ENCODE peak calls at places on chromosome 1, in eight cellular contexts. One of them, this sample, is unnamed.

GRCh38 chr1:27356628-27357280 is 10.0 kb downstream of the MAP3K6 start:
- DNase-seq in fibroblast of villous mesenchyme: no peak
- DNase-seq in AG09309: no peak
- DNase-seq in DND-41: no peak
- DNase-seq in fibroblast of mammary gland: no peak
- DNase-seq in breast epithelium: no peak
- DNase-seq in AG10803: no peak
- DNase-seq in epithelial cell of proximal tubule: no peak
- DNase-seq in this sample: no peak

GRCh38 chr1:216688127-216688657 is 35.0 kb downstream of the ESRRG start:
- DNase-seq in fibroblast of villous mesenchyme: no peak
- DNase-seq in AG09309: no peak
- DNase-seq in DND-41: no peak
- DNase-seq in fibroblast of mammary gland: no peak
- DNase-seq in breast epithelium: no peak
- DNase-seq in AG10803: no peak
- DNase-seq in epithelial cell of proximal tubule: no peak
- DNase-seq in this sample: no peak

GRCh38 chr1:8629241-8630091 is 188.0 kb downstream of the RERE start:
- DNase-seq in fibroblast of villous mesenchyme: peak
- DNase-seq in AG09309: no peak
- DNase-seq in DND-41: no peak
- DNase-seq in fibroblast of mammary gland: peak
- DNase-seq in breast epithelium: no peak
- DNase-seq in AG10803: peak
- DNase-seq in epithelial cell of proximal tubule: no peak
- DNase-seq in this sample: no peak

GRCh38 chr1:51325878-51326755 is 4.2 kb downstream of the TTC39A start:
- DNase-seq in fibroblast of villous mesenchyme: no peak
- DNase-seq in AG09309: no peak
- DNase-seq in DND-41: no peak
- DNase-seq in fibroblast of mammary gland: no peak
- DNase-seq in breast epithelium: no peak
- DNase-seq in AG10803: no peak
- DNase-seq in epithelial cell of proximal tubule: no peak
- DNase-seq in this sample: no peak

GRCh38 chr1:59601032-59601431 is 213.7 kb upstream of the HOOK1 start:
- DNase-seq in fibroblast of villous mesenchyme: no peak
- DNase-seq in AG09309: peak
- DNase-seq in DND-41: no peak
- DNase-seq in fibroblast of mammary gland: no peak
- DNase-seq in breast epithelium: peak
- DNase-seq in AG10803: peak
- DNase-seq in epithelial cell of proximal tubule: no peak
- DNase-seq in this sample: no peak

GRCh38 chr1:9473032-9473792 is 66.1 kb upstream of the SLC25A33 start:
- DNase-seq in fibroblast of villous mesenchyme: peak
- DNase-seq in AG09309: peak
- DNase-seq in DND-41: no peak
- DNase-seq in fibroblast of mammary gland: peak
- DNase-seq in breast epithelium: peak
- DNase-seq in AG10803: peak
- DNase-seq in epithelial cell of proximal tubule: no peak
- DNase-seq in this sample: no peak

GRCh38 chr1:211684791-211685190 is 9.4 kb upstream of the NEK2 start:
- DNase-seq in fibroblast of villous mesenchyme: peak
- DNase-seq in AG09309: peak
- DNase-seq in DND-41: no peak
- DNase-seq in fibroblast of mammary gland: peak
- DNase-seq in breast epithelium: no peak
- DNase-seq in AG10803: peak
- DNase-seq in epithelial cell of proximal tubule: no peak
- DNase-seq in this sample: no peak

GRCh38 chr1:116777831-116778830 is 23.9 kb downstream of the CD2 start:
- DNase-seq in fibroblast of villous mesenchyme: peak
- DNase-seq in AG09309: peak
- DNase-seq in DND-41: peak
- DNase-seq in fibroblast of mammary gland: peak
- DNase-seq in breast epithelium: no peak
- DNase-seq in AG10803: peak
- DNase-seq in epithelial cell of proximal tubule: no peak
- DNase-seq in this sample: no peak

GRCh38 chr1:205276334-205277065 is 45.0 kb downstream of the NUAK2 start:
- DNase-seq in fibroblast of villous mesenchyme: no peak
- DNase-seq in AG09309: no peak
- DNase-seq in DND-41: no peak
- DNase-seq in fibroblast of mammary gland: no peak
- DNase-seq in breast epithelium: peak
- DNase-seq in AG10803: no peak
- DNase-seq in epithelial cell of proximal tubule: no peak
- DNase-seq in this sample: no peak

GRCh38 chr1:205275916-205276315 is 45.6 kb downstream of the NUAK2 start:
- DNase-seq in fibroblast of villous mesenchyme: no peak
- DNase-seq in AG09309: no peak
- DNase-seq in DND-41: no peak
- DNase-seq in fibroblast of mammary gland: no peak
- DNase-seq in breast epithelium: no peak
- DNase-seq in AG10803: no peak
- DNase-seq in epithelial cell of proximal tubule: no peak
- DNase-seq in this sample: no peak

GRCh38 chr1:205274041-205274691 is 46.4 kb downstream of the TMCC2 start:
- DNase-seq in fibroblast of villous mesenchyme: no peak
- DNase-seq in AG09309: no peak
- DNase-seq in DND-41: no peak
- DNase-seq in fibroblast of mammary gland: no peak
- DNase-seq in breast epithelium: peak
- DNase-seq in AG10803: no peak
- DNase-seq in epithelial cell of proximal tubule: no peak
- DNase-seq in this sample: no peak

GRCh38 chr1:205273551-205273982 is 45.8 kb downstream of the TMCC2 start:
- DNase-seq in fibroblast of villous mesenchyme: peak
- DNase-seq in AG09309: no peak
- DNase-seq in DND-41: peak
- DNase-seq in fibroblast of mammary gland: peak
- DNase-seq in breast epithelium: peak
- DNase-seq in AG10803: peak
- DNase-seq in epithelial cell of proximal tubule: no peak
- DNase-seq in this sample: peak

GRCh38 chr1:205275133-205275532 is 46.4 kb downstream of the NUAK2 start:
- DNase-seq in fibroblast of villous mesenchyme: no peak
- DNase-seq in AG09309: no peak
- DNase-seq in DND-41: no peak
- DNase-seq in fibroblast of mammary gland: no peak
- DNase-seq in breast epithelium: peak
- DNase-seq in AG10803: no peak
- DNase-seq in epithelial cell of proximal tubule: no peak
- DNase-seq in this sample: no peak
- TF ChIP-seq CTCF in fibroblast of villous mesenchyme: no peak
- TF ChIP-seq CTCF in AG09309: no peak
- TF ChIP-seq CTCF in DND-41: no peak
- TF ChIP-seq CTCF in fibroblast of mammary gland: no peak
- TF ChIP-seq CTCF in breast epithelium: no peak
- TF ChIP-seq CTCF in AG10803: no peak
- TF ChIP-seq CTCF in epithelial cell of proximal tubule: peak
- TF ChIP-seq CTCF in this sample: no peak

GRCh38 chr1:64013395-64013794 is 190.0 kb upstream of the UBE2U start:
- DNase-seq in fibroblast of villous mesenchyme: no peak
- DNase-seq in AG09309: no peak
- DNase-seq in DND-41: no peak
- DNase-seq in fibroblast of mammary gland: no peak
- DNase-seq in breast epithelium: no peak
- DNase-seq in AG10803: no peak
- DNase-seq in epithelial cell of proximal tubule: no peak
- DNase-seq in this sample: no peak
- TF ChIP-seq CTCF in fibroblast of villous mesenchyme: no peak
- TF ChIP-seq CTCF in AG09309: no peak
- TF ChIP-seq CTCF in DND-41: no peak
- TF ChIP-seq CTCF in fibroblast of mammary gland: no peak
- TF ChIP-seq CTCF in breast epithelium: no peak
- TF ChIP-seq CTCF in AG10803: no peak
- TF ChIP-seq CTCF in epithelial cell of proximal tubule: no peak
- TF ChIP-seq CTCF in this sample: no peak

GRCh38 chr1:99648107-99648506 is 2.2 kb downstream of the PALMD start:
- DNase-seq in fibroblast of villous mesenchyme: no peak
- DNase-seq in AG09309: no peak
- DNase-seq in DND-41: no peak
- DNase-seq in fibroblast of mammary gland: no peak
- DNase-seq in breast epithelium: peak
- DNase-seq in AG10803: no peak
- DNase-seq in epithelial cell of proximal tubule: no peak
- DNase-seq in this sample: no peak
- TF ChIP-seq CTCF in fibroblast of villous mesenchyme: no peak
- TF ChIP-seq CTCF in AG09309: peak
- TF ChIP-seq CTCF in DND-41: peak
- TF ChIP-seq CTCF in fibroblast of mammary gland: peak
- TF ChIP-seq CTCF in breast epithelium: no peak
- TF ChIP-seq CTCF in AG10803: no peak
- TF ChIP-seq CTCF in epithelial cell of proximal tubule: peak
- TF ChIP-seq CTCF in this sample: no peak

GRCh38 chr1:233172201-233172600 is 123.3 kb downstream of the PCNX2 start:
- DNase-seq in fibroblast of villous mesenchyme: peak
- DNase-seq in AG09309: peak
- DNase-seq in DND-41: no peak
- DNase-seq in fibroblast of mammary gland: peak
- DNase-seq in breast epithelium: no peak
- DNase-seq in AG10803: peak
- DNase-seq in epithelial cell of proximal tubule: no peak
- DNase-seq in this sample: no peak
- TF ChIP-seq CTCF in fibroblast of villous mesenchyme: peak
- TF ChIP-seq CTCF in AG09309: peak
- TF ChIP-seq CTCF in DND-41: peak
- TF ChIP-seq CTCF in fibroblast of mammary gland: peak
- TF ChIP-seq CTCF in breast epithelium: no peak
- TF ChIP-seq CTCF in AG10803: peak
- TF ChIP-seq CTCF in epithelial cell of proximal tubule: peak
- TF ChIP-seq CTCF in this sample: no peak

GRCh38 chr1:155092131-155092530 is 13.5 kb downstream of the EFNA3 start:
- DNase-seq in fibroblast of villous mesenchyme: no peak
- DNase-seq in AG09309: no peak
- DNase-seq in DND-41: no peak
- DNase-seq in fibroblast of mammary gland: no peak
- DNase-seq in breast epithelium: no peak
- DNase-seq in AG10803: no peak
- DNase-seq in epithelial cell of proximal tubule: no peak
- DNase-seq in this sample: no peak
- TF ChIP-seq CTCF in fibroblast of villous mesenchyme: no peak
- TF ChIP-seq CTCF in AG09309: no peak
- TF ChIP-seq CTCF in DND-41: no peak
- TF ChIP-seq CTCF in fibroblast of mammary gland: no peak
- TF ChIP-seq CTCF in breast epithelium: no peak
- TF ChIP-seq CTCF in AG10803: no peak
- TF ChIP-seq CTCF in epithelial cell of proximal tubule: no peak
- TF ChIP-seq CTCF in this sample: no peak

GRCh38 chr1:154352245-154352580 is 26.9 kb downstream of the ATP8B2 start:
- DNase-seq in fibroblast of villous mesenchyme: no peak
- DNase-seq in AG09309: no peak
- DNase-seq in DND-41: no peak
- DNase-seq in fibroblast of mammary gland: no peak
- DNase-seq in breast epithelium: no peak
- DNase-seq in AG10803: no peak
- DNase-seq in epithelial cell of proximal tubule: no peak
- DNase-seq in this sample: no peak

GRCh38 chr1:154353966-154354365 is 28.6 kb downstream of the ATP8B2 start:
- DNase-seq in fibroblast of villous mesenchyme: no peak
- DNase-seq in AG09309: no peak
- DNase-seq in DND-41: no peak
- DNase-seq in fibroblast of mammary gland: no peak
- DNase-seq in breast epithelium: no peak
- DNase-seq in AG10803: no peak
- DNase-seq in epithelial cell of proximal tubule: no peak
- DNase-seq in this sample: no peak

GRCh38 chr1:154351363-154352068 is 26.2 kb downstream of the ATP8B2 start:
- DNase-seq in fibroblast of villous mesenchyme: no peak
- DNase-seq in AG09309: no peak
- DNase-seq in DND-41: no peak
- DNase-seq in fibroblast of mammary gland: no peak
- DNase-seq in breast epithelium: no peak
- DNase-seq in AG10803: no peak
- DNase-seq in epithelial cell of proximal tubule: no peak
- DNase-seq in this sample: no peak

GRCh38 chr1:154353460-154353904 is 28.2 kb downstream of the ATP8B2 start:
- DNase-seq in fibroblast of villous mesenchyme: peak
- DNase-seq in AG09309: no peak
- DNase-seq in DND-41: no peak
- DNase-seq in fibroblast of mammary gland: peak
- DNase-seq in breast epithelium: no peak
- DNase-seq in AG10803: peak
- DNase-seq in epithelial cell of proximal tubule: peak
- DNase-seq in this sample: peak

DNA sequence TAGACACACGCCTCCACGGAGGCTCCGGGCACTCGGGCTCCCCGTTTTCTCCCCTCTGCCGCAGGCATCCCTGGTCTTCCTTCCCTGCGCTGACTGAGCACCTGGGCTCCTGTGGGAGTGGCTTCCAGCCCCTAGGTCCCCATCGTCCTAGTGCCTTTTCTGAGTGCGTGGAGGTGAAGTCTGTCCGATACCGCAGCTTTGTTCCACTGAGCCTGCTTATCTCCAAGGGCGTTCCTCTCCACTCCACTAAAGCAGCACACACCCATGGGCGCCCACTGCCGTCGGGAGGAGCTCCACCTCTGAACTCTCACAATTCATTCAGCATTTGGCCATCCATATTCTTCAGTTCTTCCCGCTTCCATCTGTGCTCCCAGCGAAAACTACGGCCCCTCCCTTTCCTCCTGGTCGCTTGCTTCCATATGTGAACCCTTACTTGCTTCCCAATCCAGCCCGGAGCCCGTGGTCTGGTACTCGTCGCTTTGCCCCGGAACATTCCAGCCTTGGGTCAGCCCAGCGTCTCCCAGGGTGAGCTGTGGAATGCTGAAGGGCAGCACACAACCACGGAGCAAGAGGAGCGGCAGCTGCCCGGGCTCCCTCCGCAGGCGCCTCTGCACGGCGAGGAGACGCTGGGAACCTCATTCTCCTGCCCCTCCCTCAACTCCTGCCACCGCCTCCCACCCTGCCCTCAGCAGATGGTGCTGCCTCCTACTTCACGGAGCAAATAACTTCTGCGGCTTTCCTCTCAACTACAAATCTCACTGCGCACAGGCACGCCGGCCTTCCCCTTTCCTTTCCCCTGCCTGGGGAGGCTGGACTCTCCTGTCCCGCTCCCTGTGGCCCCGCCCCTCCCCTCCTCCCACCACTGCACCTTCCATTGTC is 27.5 kb downstream of the ATP8B2 start:
- DNase-seq in fibroblast of villous mesenchyme: peak
- DNase-seq in AG09309: no peak
- DNase-seq in DND-41: peak
- DNase-seq in fibroblast of mammary gland: peak
- DNase-seq in breast epithelium: peak
- DNase-seq in AG10803: peak
- DNase-seq in epithelial cell of proximal tubule: no peak
- DNase-seq in this sample: peak
- TF ChIP-seq CTCF in fibroblast of villous mesenchyme: no peak
- TF ChIP-seq CTCF in AG09309: peak
- TF ChIP-seq CTCF in DND-41: peak
- TF ChIP-seq CTCF in fibroblast of mammary gland: no peak
- TF ChIP-seq CTCF in breast epithelium: no peak
- TF ChIP-seq CTCF in AG10803: no peak
- TF ChIP-seq CTCF in epithelial cell of proximal tubule: no peak
- TF ChIP-seq CTCF in this sample: no peak

GRCh38 chr1:147515046-147515869 is 26.0 kb upstream of the BCL9 start:
- DNase-seq in fibroblast of villous mesenchyme: peak
- DNase-seq in AG09309: no peak
- DNase-seq in DND-41: no peak
- DNase-seq in fibroblast of mammary gland: peak
- DNase-seq in breast epithelium: no peak
- DNase-seq in AG10803: peak
- DNase-seq in epithelial cell of proximal tubule: peak
- DNase-seq in this sample: peak
- TF ChIP-seq CTCF in fibroblast of villous mesenchyme: no peak
- TF ChIP-seq CTCF in AG09309: no peak
- TF ChIP-seq CTCF in DND-41: peak
- TF ChIP-seq CTCF in fibroblast of mammary gland: no peak
- TF ChIP-seq CTCF in breast epithelium: peak
- TF ChIP-seq CTCF in AG10803: no peak
- TF ChIP-seq CTCF in epithelial cell of proximal tubule: peak
- TF ChIP-seq CTCF in this sample: no peak